ENCODE peak calls at places on chromosome 19, in six cellular contexts. W, C, I, L, M and N are unnamed samples.

GRCh38 chr19:30060872-30061556 is 119.0 kb downstream of the URI1 start:
- DNase-seq in W (no peak), C (no peak), I (no peak), L (no peak), M (no peak), N (no peak)

GRCh38 chr19:45468159-45468651 is 409 bp downstream of the FOSB start:
- DNase-seq in W (no peak), C (peak), I (peak), L (peak), M (no peak), N (peak)

GRCh38 chr19:14472202-14472961 is 2.8 kb downstream of the PTGER1 start:
- DNase-seq in W (peak), C (peak), I (peak), L (peak), M (no peak), N (no peak)

GRCh38 chr19:3344608-3345598 is 21.5 kb upstream of the NFIC start:
- DNase-seq in W (no peak), C (no peak), I (no peak), L (no peak), M (no peak), N (no peak)

GRCh38 chr19:34096020-34096915 is 76.0 kb upstream of the LSM14A start:
- DNase-seq in W (no peak), C (peak), I (no peak), L (peak), M (peak), N (peak)

GRCh38 chr19:29858000-29858596 is 46.3 kb downstream of the CCNE1 start:
- DNase-seq in W (no peak), C (peak), I (no peak), L (peak), M (no peak), N (peak)

GRCh38 chr19:33427801-33428626 is 54.5 kb downstream of the CEBPG start:
- DNase-seq in W (no peak), C (no peak), I (no peak), L (no peak), M (no peak), N (no peak)

GRCh38 chr19:32691952-32692726 is 518 bp downstream of the NUDT19 start:
- DNase-seq in W (peak), C (peak), I (no peak), L (peak), M (peak), N (peak)

GRCh38 chr19:38228491-38229439 is 4.7 kb upstream of the DPF1 start:
- DNase-seq in W (no peak), C (no peak), I (no peak), L (no peak), M (no peak), N (no peak)

GRCh38 chr19:37987356-37988332 is 80.6 kb downstream of the SIPA1L3 start:
- DNase-seq in W (no peak), C (no peak), I (no peak), L (no peak), M (no peak), N (no peak)

GRCh38 chr19:46579286-46579944 is 21.7 kb upstream of the CALM3 start:
- DNase-seq in W (peak), C (no peak), I (no peak), L (no peak), M (no peak), N (no peak)